ENCODE peak calls at places on chromosome 5, in nine cellular contexts. L is heart left ventricle; P is stimulated activated CD8-positive, alpha-beta memory T cell treated with anti-CD3 and anti-CD28 coated beads, Interleukin-7, amount 100 ng/mL, for 4 hours; F is stimulated activated CD4-positive, alpha-beta T cell treated with anti-CD3 and anti-CD28 coated beads, Interleukin-12 subunit alpha, Interleukin-12 subunit beta, amount 100 ng/mL, for 4 hours; M is germinal center; U is RWPE1; D is dermis blood vessel endothelial cell; T is LHCN-M2; A is spleen. S is an unnamed sample.

GRCh38 chr5:95178046-95178651 is 106.7 kb downstream of the MCTP1 start:
- DNase-seq in A (no peak), L (no peak), D (peak), M (no peak), T (peak), F (no peak), P (no peak), U (no peak), S (no peak)

GRCh38 chr5:137582218-137582617 is 83.1 kb upstream of the SPOCK1 start:
- DNase-seq in A (no peak), L (no peak), M (no peak), D (no peak), U (no peak), F (no peak), P (no peak), T (no peak), S (no peak)

GRCh38 chr5:71882826-71883744 is 164.0 kb downstream of the CARTPT start:
- DNase-seq in A (no peak), F (no peak), L (no peak), T (no peak), U (no peak), D (no peak), M (no peak), P (no peak), S (no peak)

GRCh38 chr5:170522211-170523128 is 18.6 kb downstream of the KCNIP1 start:
- DNase-seq in U (peak), L (no peak), F (no peak), T (peak), D (no peak), M (no peak), A (no peak), P (no peak), S (peak)

GRCh38 chr5:76341935-76342334 is 61.1 kb upstream of the IQGAP2 start:
- DNase-seq in U (no peak), A (no peak), D (no peak), P (no peak), L (peak), T (no peak), F (no peak), M (no peak), S (no peak)

GRCh38 chr5:160390787-160391696 is 8.8 kb downstream of the FAM200C start:
- DNase-seq in D (peak), F (no peak), L (no peak), A (no peak), M (peak), P (no peak), T (peak), U (no peak), S (no peak)

GRCh38 chr5:9927106-9927505 is 297.0 kb upstream of the TAS2R1 start:
- DNase-seq in F (no peak), M (no peak), U (no peak), A (no peak), T (peak), D (no peak), L (no peak), P (no peak), S (no peak)

GRCh38 chr5:42074353-42074752 is 149.3 kb downstream of the FBXO4 start:
- DNase-seq in P (no peak), M (no peak), L (no peak), T (no peak), U (no peak), F (no peak), D (no peak), A (no peak), S (no peak)

GRCh38 chr5:91022518-91022917 is 360.6 kb downstream of the ARRDC3 start:
- DNase-seq in U (no peak), F (no peak), T (no peak), L (no peak), A (no peak), P (no peak), D (no peak), M (no peak), S (no peak)

GRCh38 chr5:88944751-88945507 is 61.9 kb upstream of the MEF2C start:
- DNase-seq in T (peak), P (no peak), U (no peak), L (no peak), A (no peak), M (no peak), F (no peak), D (no peak), S (no peak)

GRCh38 chr5:383621-384020 is 59.4 kb upstream of the EXOC3 start:
- DNase-seq in L (no peak), P (no peak), T (no peak), M (no peak), D (no peak), F (no peak), A (no peak), U (no peak), S (no peak)

GRCh38 chr5:80955082-80955481 is 5.1 kb upstream of the RASGRF2 start:
- DNase-seq in L (no peak), F (no peak), U (no peak), M (no peak), P (no peak), A (no peak), T (no peak), D (no peak), S (no peak)

GRCh38 chr5:76771705-76772405 is 47.0 kb upstream of the F2RL1 start:
- DNase-seq in T (no peak), U (no peak), D (no peak), A (no peak), P (no peak), M (no peak), F (no peak), L (no peak), S (no peak)

S was measured in keratinocyte.